ENCODE peak calls at places on chromosome 15, in four cellular contexts. X is HepG2, M is psoas muscle, O is NT2/D1. R is an unnamed sample.

GRCh38 chr15:29216955-29217354 is 52.7 kb downstream of the NSMCE3 start:
- DNase-seq in X (no peak), M (no peak), O (no peak), R (no peak)

GRCh38 chr15:69891070-69891491 is 206.6 kb downstream of the TLE3 start:
- DNase-seq in X (no peak), M (no peak), O (no peak), R (no peak)

GRCh38 chr15:80514071-80514780 is 110.0 kb downstream of the ARNT2 start:
- DNase-seq in X (no peak), M (no peak), O (no peak), R (no peak)

GRCh38 chr15:78921940-78922339 is 22.9 kb downstream of the CTSH start:
- DNase-seq in X (no peak), M (no peak), O (no peak), R (no peak)

GRCh38 chr15:69044899-69045298 is 30.4 kb downstream of the NOX5 start:
- DNase-seq in X (no peak), M (no peak), O (no peak), R (no peak)

GRCh38 chr15:34154725-34155204 is 52.9 kb downstream of the PGBD4 start:
- DNase-seq in X (no peak), M (no peak), O (no peak), R (no peak)

GRCh38 chr15:66598095-66598815 is 32.5 kb upstream of the LCTL start:
- DNase-seq in X (no peak), M (no peak), O (no peak), R (no peak)

GRCh38 chr15:35557012-35557411 is 11.0 kb upstream of the DPH6 start:
- DNase-seq in X (no peak), M (no peak), O (no peak), R (no peak)

GRCh38 chr15:73935547-73935946 is 9.3 kb downstream of the LOXL1 start:
- DNase-seq in X (no peak), M (no peak), O (no peak), R (no peak)

GRCh38 chr15:63605816-63606215 is 8.6 kb downstream of the FBXL22 start:
- DNase-seq in X (no peak), M (no peak), O (no peak), R (no peak)

GRCh38 chr15:66774001-66774814 is 72.2 kb downstream of the SMAD6 start:
- DNase-seq in X (peak; percentile 78), M (peak; percentile 84), O (peak; percentile 87), R (peak; percentile 98)

GRCh38 chr15:35603298-35603697 is 57.3 kb upstream of the DPH6 start:
- DNase-seq in X (no peak), M (no peak), O (no peak), R (no peak)

GRCh38 chr15:67914537-67915373 is 74.9 kb upstream of the RNU6-1 start:
- DNase-seq in X (peak; percentile 65), M (peak; percentile 39), O (no peak), R (peak; percentile 79)

GRCh38 chr15:85457392-85457968 is 77.1 kb downstream of the AKAP13 start:
- DNase-seq in X (no peak), M (no peak), O (no peak), R (no peak)
- H3K4me3 ChIP-seq in X (no peak overlapping the region), M (no peak overlapping the region), O (no peak overlapping the region), R (no peak overlapping the region)

DNA sequence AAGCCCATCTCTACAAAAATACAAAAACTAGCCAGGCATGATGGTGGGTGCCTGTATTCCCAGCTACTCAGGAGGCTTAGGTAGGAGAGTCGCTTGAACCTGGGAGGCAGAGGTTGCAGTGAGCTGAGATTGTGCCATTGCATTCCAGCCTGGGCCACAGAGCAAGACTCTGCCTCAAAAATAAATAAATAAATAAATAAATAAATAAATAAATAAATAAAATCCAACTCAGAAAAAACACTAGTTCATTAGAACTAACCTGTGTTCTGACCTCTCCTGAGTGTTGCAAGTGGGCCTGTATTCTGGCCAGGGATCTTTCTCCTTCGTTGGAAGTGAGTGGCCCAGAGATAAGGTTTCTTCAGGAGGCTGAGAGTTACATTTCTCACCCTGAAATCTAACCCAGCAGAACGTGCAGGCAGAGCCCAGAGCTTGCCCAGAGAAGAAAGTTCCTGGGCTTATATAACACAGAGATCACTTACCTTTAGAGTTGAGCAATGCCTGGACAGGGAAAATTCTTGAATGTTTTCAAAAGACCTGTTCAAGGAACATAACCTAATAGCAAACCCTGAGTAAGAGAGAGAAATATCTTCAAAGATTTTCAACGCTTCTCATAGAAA is 583.9 kb downstream of the MCTP2 start:
- DNase-seq in X (no peak), M (no peak), O (no peak), R (no peak)
- H3K4me1 ChIP-seq in X (no peaks in the 10 kb centered on the region), M (no peaks in the 10 kb centered on the region), O (no peaks in the 10 kb centered on the region), R (no peaks in the 10 kb centered on the region)

DNA sequence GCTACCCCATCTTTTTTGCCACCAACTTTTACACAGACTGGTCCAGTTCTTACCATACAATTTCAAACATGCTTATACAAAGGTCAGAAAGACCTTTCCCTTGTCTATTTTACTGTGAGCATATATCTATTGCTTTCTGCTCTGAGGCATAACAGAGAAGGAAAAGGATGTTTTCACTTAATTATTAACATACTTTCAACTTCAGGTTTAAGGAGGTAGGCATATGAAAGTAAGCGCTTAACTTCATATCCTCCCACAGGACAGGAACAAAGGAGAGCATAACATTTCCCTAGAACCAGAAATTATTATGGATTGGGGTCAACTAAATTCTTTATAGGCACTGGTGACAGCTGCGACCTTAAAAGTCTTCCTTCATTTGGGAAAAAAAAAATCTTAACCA is 1.1 kb downstream of the MYEF2 start:
- DNase-seq in X (no peak), M (no peak), O (no peak), R (no peak)
- H3K4me3 ChIP-seq in X (peak overlapping the region; percentile 66), M (peak overlapping the region; percentile 71), O (peak overlapping the region; percentile 59), R (peak overlapping the region; percentile 53)

DNA sequence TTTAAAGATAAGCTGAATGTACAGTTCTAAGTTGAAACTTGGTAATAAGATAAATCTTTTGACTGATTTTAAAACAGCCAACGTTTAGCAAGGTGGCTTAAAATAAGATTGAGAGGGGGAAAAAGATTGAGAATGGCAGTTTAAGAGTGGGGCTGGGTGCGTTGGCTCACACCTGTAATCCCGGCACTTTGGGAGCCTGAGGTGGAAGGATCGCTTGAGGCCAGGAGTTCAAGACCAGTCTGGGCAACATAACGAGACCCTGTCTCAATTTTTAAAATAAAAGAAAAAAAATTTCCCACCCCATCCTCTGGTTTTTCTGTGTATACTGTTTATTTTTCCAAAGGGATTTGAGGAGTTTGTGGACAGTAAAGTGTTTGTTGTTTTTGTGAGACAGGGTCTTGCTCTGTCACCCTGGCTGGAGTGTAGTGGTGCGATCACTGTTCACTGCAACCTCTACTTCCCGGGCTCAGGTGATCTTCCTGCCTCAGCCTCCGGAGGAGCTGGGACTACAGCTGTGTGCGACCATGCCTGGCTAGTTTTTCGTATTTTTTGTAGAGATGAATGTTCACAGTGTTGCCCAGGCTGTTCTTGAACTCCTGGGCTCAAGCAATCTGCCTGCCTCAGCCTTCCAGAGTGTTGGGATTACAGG is 3.0 kb downstream of the MAPK6 start:
- DNase-seq in X (no peak), M (no peak), O (no peak), R (no peak)
- H3K4me1 ChIP-seq in X (peaks cover 66% of the 10 kb centered on the region), M (peaks cover 37% of the 10 kb centered on the region), O (no peaks in the 10 kb centered on the region), R (peaks cover 19% of the 10 kb centered on the region)

GRCh38 chr15:76333720-76334437 is 2.7 kb upstream of the ISL2 start:
- DNase-seq in X (peak; percentile 85), M (no peak), O (no peak), R (peak; percentile 57)
- H3K4me3 ChIP-seq in X (peak overlapping the region; percentile 23), M (no peak overlapping the region), O (no peak overlapping the region), R (no peak overlapping the region)

GRCh38 chr15:82807920-82808633 is 1.4 kb upstream of the WHAMM start:
- DNase-seq in X (no peak), M (no peak), O (no peak), R (no peak)

GRCh38 chr15:82805994-82806406 is at the start of gene FSD2:
- DNase-seq in X (no peak), M (peak; percentile 67), O (no peak), R (no peak)

GRCh38 chr15:82803793-82804574 is 1.9 kb downstream of the FSD2 start:
- DNase-seq in X (no peak), M (no peak), O (no peak), R (no peak)

GRCh38 chr15:82802497-82802896 is 3.4 kb downstream of the FSD2 start:
- DNase-seq in X (no peak), M (no peak), O (no peak), R (no peak)

GRCh38 chr15:82804575-82804949 is 1.3 kb downstream of the FSD2 start:
- DNase-seq in X (peak; percentile 7), M (no peak), O (no peak), R (no peak)
- H3K4me1 ChIP-seq in X (peaks cover 25% of the 10 kb centered on the region), M (peaks cover 63% of the 10 kb centered on the region), O (no peaks in the 10 kb centered on the region), R (peaks cover 8% of the 10 kb centered on the region)

DNA sequence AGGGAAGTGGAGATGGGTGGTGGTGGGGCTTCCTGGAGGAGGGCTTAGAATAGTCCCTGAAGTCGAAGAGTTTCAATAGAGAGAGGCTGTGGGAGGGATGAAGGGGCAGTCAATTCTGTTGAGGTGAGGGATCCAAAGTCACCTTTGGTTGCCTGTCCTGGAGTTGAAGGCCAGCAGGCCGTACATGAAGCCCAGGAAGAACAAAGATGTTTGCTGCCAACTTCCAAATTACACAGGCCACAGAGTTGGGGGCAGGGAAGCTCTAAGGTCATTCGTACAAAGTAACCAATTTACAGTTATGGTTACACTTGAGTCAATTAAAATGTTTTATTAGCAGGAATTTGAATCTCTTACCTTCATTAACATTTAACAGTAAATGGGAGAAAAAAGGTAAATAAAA is 77.9 kb downstream of the FOXB1 start:
- DNase-seq in X (no peak), M (no peak), O (no peak), R (no peak)
- H3K4me3 ChIP-seq in X (no peak overlapping the region), M (no peak overlapping the region), O (no peak overlapping the region), R (no peak overlapping the region)

GRCh38 chr15:38534691-38535090 is 29.9 kb downstream of the RASGRP1 start:
- DNase-seq in X (no peak), M (no peak), O (no peak), R (no peak)

GRCh38 chr15:38532728-38533127 is 31.9 kb downstream of the RASGRP1 start:
- DNase-seq in X (no peak), M (no peak), O (no peak), R (no peak)

GRCh38 chr15:38533416-38533915 is 31.1 kb downstream of the RASGRP1 start:
- DNase-seq in X (no peak), M (no peak), O (no peak), R (no peak)

GRCh38 chr15:38535451-38536200 is 29.0 kb downstream of the RASGRP1 start:
- DNase-seq in X (no peak), M (peak; percentile 21), O (no peak), R (no peak)

GRCh38 chr15:38533926-38534325 is 30.7 kb downstream of the RASGRP1 start:
- DNase-seq in X (no peak), M (no peak), O (no peak), R (no peak)
- H3K4me1 ChIP-seq in X (no peaks in the 10 kb centered on the region), M (no peaks in the 10 kb centered on the region), O (no peaks in the 10 kb centered on the region), R (no peaks in the 10 kb centered on the region)